ENCODE peak calls at places on chromosomes 7 and 10, in eight cellular contexts. F is brain microvascular endothelial cell, U is osteoblast, H is gastrocnemius medialis, B is OCI-LY7, D is body of pancreas, J is AG10803, Q is HFF-Myc. K is an unnamed sample.

GRCh38 chr10:128047337-128047736 is 78.9 kb downstream of the MKI67 start:
- DNase-seq in D (no peak), Q (no peak), J (no peak), U (peak), H (peak), B (peak), F (peak), K (peak)

GRCh38 chr10:50798297-50798696 is 58.6 kb downstream of the ASAH2B start:
- DNase-seq in U (no peak), H (no peak), D (no peak), B (no peak), J (no peak), Q (no peak), F (no peak), K (no peak)

GRCh38 chr7:142301299-142301698 is 43.4 kb upstream of the PRSS58 start:
- DNase-seq in Q (no peak), U (peak), D (no peak), F (no peak), B (peak), H (no peak), J (no peak), K (no peak)

GRCh38 chr10:100886099-100886498 is 26.7 kb upstream of the SLF2 start:
- DNase-seq in D (no peak), F (no peak), Q (no peak), J (no peak), H (no peak), B (no peak), U (no peak), K (no peak)

GRCh38 chr10:124225468-124226270 is 132.3 kb upstream of the CHST15 start:
- DNase-seq in F (no peak), H (no peak), U (no peak), B (peak), D (no peak), J (no peak), Q (no peak), K (no peak)

GRCh38 chr7:74334026-74334425 is 44.8 kb downstream of the CLIP2 start:
- DNase-seq in B (no peak), D (no peak), H (no peak), Q (no peak), J (peak), F (peak), U (peak), K (no peak)

GRCh38 chr7:3294432-3295100 is 6.5 kb upstream of the SDK1 start:
- DNase-seq in Q (no peak), D (peak), F (no peak), U (no peak), H (no peak), B (no peak), J (no peak), K (no peak)

GRCh38 chr10:44306147-44306710 is 78.7 kb downstream of the CXCL12 start:
- DNase-seq in D (no peak), H (peak), J (peak), F (peak), B (no peak), U (peak), Q (no peak), K (no peak)

GRCh38 chr10:132272061-132272766 is 35.5 kb downstream of the STK32C start:
- DNase-seq in U (peak), J (peak), B (no peak), F (no peak), H (no peak), Q (no peak), D (no peak), K (no peak)

GRCh38 chr10:23171232-23171876 is 20.8 kb upstream of the PTF1A start:
- DNase-seq in D (peak), F (peak), H (no peak), Q (peak), B (no peak), U (peak), J (peak), K (no peak)

GRCh38 chr7:151017953-151018420 is 6.3 kb downstream of the ATG9B start:
- DNase-seq in B (peak), J (peak), H (no peak), F (peak), U (peak), Q (no peak), D (peak), K (peak)

GRCh38 chr7:143384741-143385631 is 3.8 kb downstream of the ZYX start:
- DNase-seq in U (peak), F (no peak), Q (no peak), J (no peak), D (no peak), H (no peak), B (no peak), K (peak)

GRCh38 chr10:114306116-114306973 is 67.3 kb downstream of the VWA2 start:
- DNase-seq in B (no peak), J (peak), F (peak), D (no peak), Q (peak), H (no peak), U (peak), K (no peak)

GRCh38 chr7:43135129-43135528 is 22.7 kb downstream of the HECW1 start:
- DNase-seq in J (no peak), Q (no peak), F (no peak), B (no peak), H (no peak), D (no peak), U (no peak), K (no peak)

GRCh38 chr7:155224116-155224811 is 73.4 kb upstream of the INSIG1 start:
- DNase-seq in F (no peak), J (no peak), U (peak), H (no peak), D (no peak), Q (no peak), B (no peak), K (no peak)

GRCh38 chr10:133336131-133337078 is at the start of gene CALY:
- DNase-seq in D (no peak), Q (no peak), F (no peak), J (no peak), U (peak), H (no peak), B (no peak), K (no peak)

GRCh38 chr7:106346678-106347217 is 62.0 kb upstream of the NAMPT start:
- DNase-seq in H (no peak), B (no peak), F (peak), Q (peak), U (peak), D (no peak), J (peak), K (no peak)

GRCh38 chr7:132815696-132816334 is 239.5 kb upstream of the PLXNA4 start:
- DNase-seq in U (no peak), F (no peak), H (no peak), D (no peak), J (no peak), B (no peak), Q (no peak), K (no peak)

GRCh38 chr10:75019360-75019759 is 92.1 kb upstream of the SAMD8 start:
- DNase-seq in H (no peak), Q (peak), U (peak), D (no peak), B (peak), J (peak), F (no peak), K (no peak)

GRCh38 chr7:40641717-40642116 is 506.9 kb downstream of the SUGCT start:
- DNase-seq in D (no peak), U (no peak), B (no peak), H (no peak), Q (no peak), J (no peak), F (no peak), K (no peak)

GRCh38 chr7:44622342-44623151 is 16.1 kb downstream of the OGDH start:
- DNase-seq in F (no peak), J (no peak), U (no peak), H (no peak), Q (no peak), B (no peak), D (no peak), K (no peak)

GRCh38 chr7:1576521-1577253 is 6.9 kb upstream of the PSMG3 start:
- DNase-seq in Q (no peak), H (no peak), F (no peak), D (no peak), U (no peak), B (no peak), J (no peak), K (no peak)

GRCh38 chr7:124784879-124785818 is 19.6 kb upstream of the GPR37 start:
- DNase-seq in D (peak), J (peak), U (peak), H (no peak), B (peak), F (peak), Q (peak), K (no peak)

GRCh38 chr7:103296901-103297836 is at the start of gene PMPCB:
- DNase-seq in J (peak), U (peak), B (peak), Q (peak), F (peak), D (peak), H (peak), K (peak)

GRCh38 chr10:122154733-122155366 is 116.2 kb upstream of the BTBD16 start:
- DNase-seq in Q (no peak), U (peak), D (no peak), B (no peak), J (peak), H (peak), F (peak), K (no peak)

GRCh38 chr10:60914676-60915075 is 29.3 kb downstream of the RHOBTB1 start:
- DNase-seq in D (no peak), U (peak), H (peak), F (peak), Q (peak), J (peak), B (no peak), K (no peak)

GRCh38 chr7:45506059-45506458 is 68.1 kb upstream of the ADCY1 start:
- DNase-seq in F (no peak), Q (no peak), B (no peak), J (no peak), D (no peak), H (no peak), U (no peak), K (no peak)

GRCh38 chr10:13099144-13099665 is 758 bp upstream of the OPTN start:
- DNase-seq in B (peak), F (peak), Q (peak), U (peak), H (peak), D (no peak), J (peak), K (no peak)

GRCh38 chr10:127649642-127650041 is 87.3 kb upstream of the FOXI2 start:
- DNase-seq in B (peak), D (no peak), U (no peak), F (no peak), J (no peak), H (no peak), Q (no peak), K (no peak)

GRCh38 chr7:112752576-112752975 is 37.6 kb downstream of the TMEM168 start:
- DNase-seq in H (no peak), D (no peak), U (no peak), B (no peak), F (no peak), Q (no peak), J (no peak), K (no peak)

GRCh38 chr10:60399343-60399742 is 9.7 kb upstream of the ANK3 start:
- DNase-seq in Q (no peak), H (no peak), U (no peak), J (no peak), D (no peak), B (no peak), F (no peak), K (no peak)

GRCh38 chr7:26286157-26286556 is 5.5 kb upstream of the SNX10 start:
- DNase-seq in B (no peak), Q (no peak), U (no peak), J (no peak), H (no peak), D (no peak), F (no peak), K (no peak)

GRCh38 chr10:124946945-124947344 is 5.0 kb downstream of the ZRANB1 start:
- DNase-seq in B (no peak), Q (no peak), J (no peak), D (no peak), F (no peak), U (no peak), H (no peak), K (no peak)

GRCh38 chr7:12557282-12557681 is 13.2 kb upstream of the SCIN start:
- DNase-seq in U (no peak), J (peak), H (no peak), F (no peak), Q (peak), B (no peak), D (no peak), K (no peak)

GRCh38 chr10:29621161-29621560 is 13.6 kb downstream of the SVIL start:
- DNase-seq in U (peak), H (peak), J (peak), F (peak), B (no peak), D (peak), Q (no peak), K (peak)

GRCh38 chr10:106107711-106108110 is 1056.8 kb downstream of the SORCS1 start:
- DNase-seq in D (no peak), U (no peak), H (no peak), Q (no peak), F (peak), B (no peak), J (no peak), K (no peak)

GRCh38 chr10:71761105-71761511 is 12.2 kb downstream of the VSIR start:
- DNase-seq in D (no peak), Q (no peak), J (no peak), B (no peak), U (peak), H (no peak), F (no peak), K (no peak)

GRCh38 chr7:150586068-150586777 is 19.0 kb downstream of the GIMAP4 start:
- DNase-seq in J (no peak), D (no peak), B (no peak), H (no peak), Q (no peak), F (no peak), U (no peak), K (no peak)

GRCh38 chr10:123655763-123656162 is 10.4 kb upstream of the GPR26 start:
- DNase-seq in H (no peak), F (no peak), J (peak), B (no peak), D (no peak), Q (no peak), U (peak), K (no peak)

DNA sequence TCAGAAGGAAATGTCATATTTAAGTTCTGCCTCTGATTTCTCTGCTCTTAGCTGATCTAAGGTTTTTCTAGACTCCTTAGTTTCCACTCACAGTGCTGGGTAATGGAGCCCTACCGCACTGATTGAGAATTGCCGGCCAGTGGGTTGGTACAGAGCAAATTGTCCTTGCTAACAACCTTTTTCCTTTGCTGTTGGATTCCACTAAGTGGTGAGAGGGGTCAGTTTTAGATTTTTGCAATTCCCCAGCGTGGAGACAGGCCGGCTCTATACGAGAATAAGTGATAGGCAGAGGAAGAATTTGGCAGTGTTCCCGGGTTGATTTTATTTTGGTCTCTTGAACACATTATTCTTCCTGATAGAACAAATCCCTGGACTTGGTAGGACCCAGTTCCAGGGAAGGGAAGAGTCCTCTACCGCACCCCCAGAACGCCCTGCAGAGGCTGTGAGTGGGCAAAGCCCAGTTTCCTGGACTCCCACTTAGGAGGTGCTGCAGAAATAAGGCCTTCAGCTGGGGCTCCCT is 2.9 kb upstream of the NRP1 start:
- DNase-seq in Q (no peak), D (peak), H (no peak), F (peak), U (peak), B (no peak), J (peak), K (no peak)
- H3K4me3 ChIP-seq in Q (peak), D (no peak), H (peak), F (peak), U (peak), B (no peak), J (peak), K (peak)

GRCh38 chr10:88949051-88949450 is 3.5 kb downstream of the ACTA2 start:
- DNase-seq in Q (no peak), H (no peak), D (no peak), B (no peak), U (no peak), F (no peak), J (no peak), K (no peak)

GRCh38 chr10:88946965-88947590 is 5.5 kb downstream of the ACTA2 start:
- DNase-seq in D (no peak), B (no peak), J (no peak), F (no peak), U (no peak), Q (no peak), H (no peak), K (no peak)

GRCh38 chr10:88952647-88953111 is at the start of gene ACTA2:
- DNase-seq in U (peak), D (no peak), B (no peak), H (no peak), F (peak), Q (no peak), J (peak), K (peak)

GRCh38 chr10:88953662-88954061 is 1.1 kb upstream of the ACTA2 start:
- DNase-seq in D (no peak), F (no peak), H (no peak), Q (no peak), B (no peak), J (no peak), U (no peak), K (no peak)

DNA sequence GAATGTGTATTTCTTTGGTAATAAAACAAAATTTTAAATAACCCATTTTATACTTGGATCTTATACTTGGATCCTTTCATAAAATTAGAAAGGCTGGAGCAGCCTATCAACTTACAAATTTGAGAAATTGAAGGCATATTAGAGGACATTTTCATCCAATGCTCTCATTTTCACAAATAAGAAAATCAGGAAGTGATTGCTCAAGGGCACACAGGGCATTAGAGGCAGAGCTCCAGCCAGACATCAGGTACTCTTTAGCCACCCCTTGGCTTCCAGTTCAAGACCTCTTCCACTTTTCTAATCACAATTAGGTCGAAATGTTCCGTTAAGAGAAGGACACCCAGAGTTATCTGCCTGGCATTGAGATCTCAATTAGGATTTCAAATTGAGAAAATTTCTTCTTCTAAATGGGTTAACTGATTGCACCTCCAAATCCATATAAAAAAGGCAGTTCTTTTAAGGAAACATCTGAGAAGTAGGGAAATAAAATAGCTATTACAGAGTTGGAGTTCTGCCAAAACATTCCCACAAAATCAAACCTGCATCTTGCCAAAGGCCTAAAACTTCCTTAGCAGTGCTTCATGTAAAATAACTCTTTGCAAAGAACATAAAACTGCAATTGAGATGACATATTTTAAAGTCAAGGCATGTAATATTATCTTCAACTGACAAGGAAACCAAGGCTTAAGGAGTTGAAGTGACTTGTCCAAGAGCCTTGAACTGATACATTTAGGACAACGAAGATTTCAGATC is 2.5 kb downstream of the ACTA2 start:
- DNase-seq in U (no peak), B (no peak), Q (no peak), F (no peak), J (no peak), H (no peak), D (no peak), K (no peak)
- H3K4me3 ChIP-seq in U (peak), B (no peak), Q (no peak), F (no peak), J (peak), H (peak), D (no peak), K (peak)

DNA sequence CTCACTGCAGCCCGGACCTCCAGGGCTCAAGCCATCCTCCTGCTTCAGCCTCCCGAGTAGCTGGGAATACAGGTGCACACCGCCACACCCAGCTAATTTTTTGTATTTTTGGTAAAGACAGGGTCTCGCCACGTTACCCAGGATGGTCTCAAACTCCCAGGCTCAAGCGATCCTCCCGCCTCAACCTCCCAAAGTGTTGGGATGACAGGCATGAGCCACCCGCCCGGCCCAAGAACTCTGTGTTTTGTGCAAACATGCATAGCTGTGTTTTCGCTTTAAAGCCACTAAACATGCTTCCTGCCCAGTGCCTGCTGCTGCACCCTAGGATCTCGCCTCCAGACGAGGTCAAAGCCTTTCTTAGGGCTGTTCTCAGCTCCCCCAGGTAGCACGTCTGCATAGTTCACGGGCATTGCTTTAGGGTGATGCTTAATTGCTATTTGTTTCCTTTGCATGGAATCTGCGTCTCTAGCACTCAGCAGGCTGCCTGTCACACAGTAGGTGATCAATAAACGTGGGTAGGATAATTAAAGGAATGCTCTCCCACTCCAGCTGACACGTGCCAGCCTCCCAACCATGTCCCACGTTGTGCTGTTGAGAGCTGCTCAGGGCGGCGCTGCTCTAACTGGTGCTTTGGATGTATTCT is 51.0 kb upstream of the FOXK1 start:
- DNase-seq in H (no peak), U (no peak), F (no peak), D (no peak), Q (no peak), B (no peak), J (no peak), K (no peak)
- H3K4me3 ChIP-seq in H (peak), U (peak), F (peak), D (no peak), Q (no peak), B (no peak), J (peak), K (peak)

DNA sequence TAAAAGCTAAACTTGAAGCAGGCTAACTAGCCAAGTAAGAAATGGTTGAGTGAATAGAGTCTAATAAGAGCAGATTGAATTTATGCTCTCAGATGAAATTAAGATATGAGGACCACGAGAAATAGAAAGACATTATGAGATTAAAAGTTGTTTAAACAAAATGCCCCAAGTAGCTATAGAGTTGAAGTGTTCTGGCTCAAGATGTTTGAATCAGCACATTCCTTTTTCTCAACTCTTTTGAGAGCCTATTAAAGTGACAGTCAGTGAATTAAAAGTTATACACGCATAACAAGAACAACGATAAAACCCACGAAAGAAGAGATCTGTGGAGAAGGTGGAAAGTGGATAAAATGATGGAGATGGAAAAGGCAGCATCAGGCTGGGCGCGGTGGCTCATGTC is 322.2 kb upstream of the ANKRD30A start:
- DNase-seq in U (no peak), B (no peak), F (no peak), H (no peak), J (no peak), D (no peak), Q (no peak), K (no peak)
- H3K4me3 ChIP-seq in U (no peak), B (no peak), F (no peak), H (no peak), J (no peak), D (no peak), Q (no peak), K (no peak)

K was measured in ascending aorta.